ENCODE peak calls at places on chromosome 9, in eight cellular contexts. N is left lung; F is right cardiac atrium; Y is stimulated activated effector memory CD8-positive, alpha-beta T cell treated with anti-CD3 and anti-CD28 coated beads, Interleukin-12 subunit alpha, Interleukin-12 subunit beta, amount 100 ng/mL, for 72 hours; P is activated CD8-positive, alpha-beta T cell treated with anti-CD3 and anti-CD28 coated beads for 36 hours; H is stimulated activated naive CD8-positive, alpha-beta T cell treated with anti-CD3 and anti-CD28 coated beads, Interleukin-15, Interleukin-2, amounts not matched to agents 100 U/mL and 50 U/mL, for 24 hours; C is left colon; V is activated CD4-positive, CD25-positive, alpha-beta regulatory T cell treated with anti-CD3 and anti-CD28 coated beads, Interleukin-2, amount 50 U/mL, for 24 hours. X is an unnamed sample.

GRCh38 chr9:137476856-137477255 is 17.7 kb upstream of the NSMF start:
- ATAC-seq in C (no peak), F (no peak), P (no peak), N (no peak), V (no peak), H (no peak), Y (no peak), X (no peak)

GRCh38 chr9:21465138-21465537 is 17.0 kb downstream of the IFNE start:
- ATAC-seq in P (no peak), F (no peak), H (no peak), N (no peak), V (no peak), C (no peak), Y (no peak), X (no peak)

GRCh38 chr9:136403915-136404800 is 4.2 kb upstream of the SNAPC4 start:
- ATAC-seq in V (peak; percentile 31), F (no peak), H (peak; percentile 33), P (peak; percentile 51), Y (peak; percentile 55), N (no peak), C (no peak), X (no peak)

GRCh38 chr9:130929571-130930022 is 9.4 kb downstream of the FIBCD1 start:
- ATAC-seq in F (peak; percentile 44), N (no peak), P (no peak), H (no peak), C (no peak), Y (no peak), V (no peak), X (no peak)

GRCh38 chr9:69317081-69317480 is 7.9 kb upstream of the ENTREP1 start:
- ATAC-seq in P (no peak), H (no peak), V (no peak), Y (no peak), C (no peak), N (no peak), F (no peak), X (no peak)

GRCh38 chr9:515665-516064 is 301.0 kb downstream of the DOCK8 start:
- ATAC-seq in H (no peak), N (no peak), P (no peak), V (no peak), C (no peak), Y (no peak), F (no peak), X (no peak)

GRCh38 chr9:131812116-131812790 is 72.4 kb upstream of the RAPGEF1 start:
- ATAC-seq in V (no peak), Y (no peak), H (no peak), F (no peak), N (no peak), P (no peak), C (no peak), X (no peak)

GRCh38 chr9:13787234-13787833 is 507.8 kb upstream of the MPDZ start:
- ATAC-seq in Y (no peak), F (peak; percentile 85), C (no peak), P (no peak), V (no peak), H (no peak), N (no peak), X (no peak)

GRCh38 chr9:95330720-95331404 is 13.4 kb upstream of the FANCC start:
- ATAC-seq in V (no peak), Y (no peak), N (no peak), H (no peak), P (no peak), F (no peak), C (no peak), X (no peak)

GRCh38 chr9:69013404-69013727 is 547 bp downstream of the PRKACG start:
- ATAC-seq in Y (no peak), C (no peak), V (no peak), F (no peak), P (no peak), H (no peak), N (no peak), X (no peak)

GRCh38 chr9:127780126-127780885 is 1.8 kb upstream of the SH2D3C start:
- ATAC-seq in P (no peak), C (no peak), Y (no peak), N (no peak), H (no peak), F (no peak), V (no peak), X (no peak)

GRCh38 chr9:14517154-14517906 is 175.9 kb downstream of the ZDHHC21 start:
- ATAC-seq in V (no peak), P (no peak), N (no peak), F (no peak), H (no peak), Y (no peak), C (no peak), X (no peak)

GRCh38 chr9:127721391-127721821 is 5.5 kb downstream of the TTC16 start:
- ATAC-seq in P (peak; percentile 27), N (no peak), C (peak; percentile 80), H (no peak), Y (peak; percentile 63), F (no peak), V (no peak), X (peak; percentile 82)

GRCh38 chr9:78351816-78352215 is 54.9 kb downstream of the PSAT1 start:
- ATAC-seq in F (no peak), H (no peak), V (no peak), N (no peak), C (no peak), P (peak; percentile 76), Y (no peak), X (no peak)

GRCh38 chr9:32866292-32866691 is 83.0 kb downstream of the TMEM215 start:
- ATAC-seq in N (no peak), P (no peak), Y (peak; percentile 79), H (peak; percentile 86), F (no peak), C (no peak), V (no peak), X (no peak)

GRCh38 chr9:126745574-126746411 is 59.0 kb upstream of the ZBTB43 start:
- ATAC-seq in V (no peak), F (no peak), Y (peak; percentile 75), H (peak; percentile 52), N (no peak), P (peak; percentile 78), C (no peak), X (no peak)

GRCh38 chr9:90044710-90045151 is 439.9 kb downstream of the GADD45G start:
- ATAC-seq in V (peak; percentile 66), N (peak; percentile 92), Y (peak; percentile 84), H (peak; percentile 69), F (no peak), P (peak; percentile 82), C (no peak), X (peak; percentile 55)

GRCh38 chr9:75500479-75500878 is 390.0 kb upstream of the PCSK5 start:
- ATAC-seq in Y (no peak), F (no peak), V (no peak), C (no peak), N (peak; percentile 48), H (no peak), P (no peak), X (no peak)

GRCh38 chr9:134258828-134259546 is 67.3 kb upstream of the RXRA start:
- ATAC-seq in F (peak; percentile 74), C (no peak), Y (no peak), V (no peak), P (no peak), H (no peak), N (no peak), X (no peak)

GRCh38 chr9:108956098-108956533 is 21.9 kb downstream of the ABITRAM start:
- ATAC-seq in F (no peak), P (no peak), H (no peak), V (no peak), N (no peak), Y (no peak), C (no peak), X (no peak)

GRCh38 chr9:137878146-137878941 is 762 bp downstream of the CACNA1B start:
- ATAC-seq in N (peak; percentile 91), P (peak; percentile 81), C (peak; percentile 57), Y (peak; percentile 9), F (peak; percentile 44), V (no peak), H (peak; percentile 54), X (peak; percentile 18)

GRCh38 chr9:85994191-85994590 is 53.2 kb downstream of the NAA35 start:
- ATAC-seq in Y (no peak), C (no peak), V (no peak), N (no peak), P (no peak), H (no peak), F (peak; percentile 29), X (no peak)

X was measured in esophagus mucosa.